ENCODE peak calls at places on chromosomes 12 and 14, in five cellular contexts. H is pancreas, N is adrenal gland, J is prostate gland, D is breast epithelium. Y is an unnamed sample. For H3K27me3, the result is how much of the 10 kb centered on the place peaks cover.

GRCh38 chr12:123938679-123939480 is 33.8 kb downstream of the CCDC92 start:
- DNase-seq in H (no peak), N (no peak), J (no peak), D (no peak), Y (peak)

GRCh38 chr12:92690601-92691000 is 12.2 kb upstream of the PLEKHG7 start:
- DNase-seq in H (no peak), N (no peak), J (no peak), D (no peak), Y (no peak)

GRCh38 chr12:82608706-82609105 is 78.0 kb upstream of the TMTC2 start:
- DNase-seq in H (no peak), N (no peak), J (no peak), D (no peak), Y (no peak)

GRCh38 chr12:76551482-76551888 is 8.1 kb downstream of the OSBPL8 start:
- DNase-seq in H (no peak), N (no peak), J (no peak), D (no peak), Y (no peak)

GRCh38 chr12:71947645-71948105 is 9.0 kb downstream of the TPH2 start:
- DNase-seq in H (peak), N (no peak), J (no peak), D (peak), Y (peak)

GRCh38 chr14:104389326-104390220 is 190.0 kb upstream of the C14orf180 start:
- DNase-seq in H (no peak), N (no peak), J (no peak), D (peak), Y (no peak)

GRCh38 chr12:108381793-108382436 is 42.8 kb upstream of the CMKLR1 start:
- DNase-seq in H (no peak), N (no peak), J (no peak), D (no peak), Y (peak)

GRCh38 chr14:75566321-75566720 is 12.1 kb upstream of the FLVCR2 start:
- DNase-seq in H (no peak), N (no peak), J (peak), D (peak), Y (no peak)

GRCh38 chr12:1797011-1797901 is 23.1 kb upstream of the LRTM2 start:
- DNase-seq in H (peak), N (peak), J (no peak), D (no peak), Y (no peak)

GRCh38 chr14:73393375-73393774 is 65.0 kb downstream of the NUMB start:
- DNase-seq in H (no peak), N (no peak), J (no peak), D (no peak), Y (no peak)

GRCh38 chr12:3600039-3600720 is 109.2 kb downstream of the PRMT8 start:
- DNase-seq in H (no peak), N (no peak), J (no peak), D (no peak), Y (no peak)

GRCh38 chr12:58710896-58711295 is 209.4 kb downstream of the LRIG3 start:
- DNase-seq in H (no peak), N (no peak), J (no peak), D (no peak), Y (no peak)

GRCh38 chr12:131159660-131160059 is 206.0 kb downstream of the ADGRD1 start:
- DNase-seq in H (no peak), N (no peak), J (no peak), D (no peak), Y (no peak)

GRCh38 chr14:99884834-99885648 is 91.8 kb downstream of the EML1 start:
- DNase-seq in H (no peak), N (peak), J (peak), D (no peak), Y (peak)

GRCh38 chr14:58227096-58227819 is 17.4 kb upstream of the PSMA3 start:
- DNase-seq in H (no peak), N (no peak), J (no peak), D (no peak), Y (no peak)

GRCh38 chr14:59332727-59333126 is 132.5 kb downstream of the GPR135 start:
- DNase-seq in H (no peak), N (no peak), J (no peak), D (no peak), Y (no peak)

GRCh38 chr14:24837280-24838046 is 203.5 kb upstream of the GZMB start:
- DNase-seq in H (no peak), N (no peak), J (no peak), D (no peak), Y (no peak)

GRCh38 chr12:57012600-57013465 is 3.5 kb downstream of the TAC3 start:
- DNase-seq in H (no peak), N (no peak), J (no peak), D (no peak), Y (no peak)

GRCh38 chr12:21456291-21456780 is 18.9 kb downstream of the PYROXD1 start:
- DNase-seq in H (no peak), N (no peak), J (no peak), D (no peak), Y (no peak)

GRCh38 chr12:78793982-78794381 is 70.6 kb upstream of the SYT1 start:
- DNase-seq in H (no peak), N (no peak), J (no peak), D (no peak), Y (no peak)

GRCh38 chr14:85516239-85517112 is 13.5 kb upstream of the FLRT2 start:
- DNase-seq in H (no peak), N (no peak), J (no peak), D (no peak), Y (no peak)

GRCh38 chr14:58026967-58027366 is 125.0 kb downstream of the ARMH4 start:
- DNase-seq in H (no peak), N (no peak), J (no peak), D (no peak), Y (no peak)

GRCh38 chr12:112361271-112361670 is 21.0 kb downstream of the HECTD4 start:
- DNase-seq in H (no peak), N (no peak), J (no peak), D (no peak), Y (no peak)

GRCh38 chr12:64794305-64794704 is 30.1 kb upstream of the TBC1D30 start:
- DNase-seq in H (no peak), N (no peak), J (no peak), D (no peak), Y (no peak)

GRCh38 chr12:28543021-28543890 is 353.0 kb downstream of the CCDC91 start:
- DNase-seq in H (no peak), N (no peak), J (no peak), D (no peak), Y (no peak)

GRCh38 chr12:30753233-30753632 is 1.5 kb downstream of the CAPRIN2 start:
- DNase-seq in H (no peak), N (no peak), J (no peak), D (no peak), Y (peak)

GRCh38 chr12:13471471-13471870 is 274.9 kb downstream of the EMP1 start:
- DNase-seq in H (no peak), N (no peak), J (no peak), D (no peak), Y (no peak)

GRCh38 chr12:13472690-13473089 is 276.2 kb downstream of the EMP1 start:
- DNase-seq in H (no peak), N (no peak), J (no peak), D (no peak), Y (no peak)

GRCh38 chr12:13478650-13479181 is 282.2 kb downstream of the EMP1 start:
- DNase-seq in H (no peak), N (no peak), J (no peak), D (no peak), Y (no peak)

GRCh38 chr12:13474381-13474780 is 277.9 kb downstream of the EMP1 start:
- DNase-seq in H (no peak), N (no peak), J (no peak), D (no peak), Y (no peak)
- H3K27me3 ChIP-seq in H (under half), N (under half), J (under half), D (under half), Y (under half)

DNA sequence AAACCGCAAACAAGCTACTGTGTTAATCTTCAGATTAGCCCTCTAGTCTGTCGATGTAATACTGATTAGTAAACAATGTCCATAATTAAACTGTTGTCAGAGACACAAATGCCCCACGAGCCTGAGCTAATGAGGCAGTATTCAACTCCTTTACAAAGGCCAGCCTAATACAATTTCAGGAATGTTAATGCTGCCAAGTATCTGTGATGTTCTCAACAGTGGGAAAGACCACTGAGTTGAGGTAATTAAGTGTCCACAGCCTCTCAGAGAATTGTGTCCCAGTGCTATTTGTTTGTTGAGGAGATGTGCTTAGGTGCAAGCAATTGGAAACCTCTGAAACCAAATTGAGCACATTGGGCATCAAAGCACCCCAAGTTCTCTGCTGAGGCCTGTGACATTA is 139.4 kb upstream of the CDKN3 start:
- DNase-seq in H (no peak), N (no peak), J (no peak), D (no peak), Y (no peak)
- H3K27me3 ChIP-seq in H (under half), N (under half), J (under half), D (under half), Y (under half)

GRCh38 chr14:56119221-56119967 is 1.2 kb downstream of the PELI2 start:
- DNase-seq in H (no peak), N (peak), J (peak), D (no peak), Y (peak)
- H3K27me3 ChIP-seq in H (under half), N (under half), J (under half), D (under half), Y (under half)

DNA sequence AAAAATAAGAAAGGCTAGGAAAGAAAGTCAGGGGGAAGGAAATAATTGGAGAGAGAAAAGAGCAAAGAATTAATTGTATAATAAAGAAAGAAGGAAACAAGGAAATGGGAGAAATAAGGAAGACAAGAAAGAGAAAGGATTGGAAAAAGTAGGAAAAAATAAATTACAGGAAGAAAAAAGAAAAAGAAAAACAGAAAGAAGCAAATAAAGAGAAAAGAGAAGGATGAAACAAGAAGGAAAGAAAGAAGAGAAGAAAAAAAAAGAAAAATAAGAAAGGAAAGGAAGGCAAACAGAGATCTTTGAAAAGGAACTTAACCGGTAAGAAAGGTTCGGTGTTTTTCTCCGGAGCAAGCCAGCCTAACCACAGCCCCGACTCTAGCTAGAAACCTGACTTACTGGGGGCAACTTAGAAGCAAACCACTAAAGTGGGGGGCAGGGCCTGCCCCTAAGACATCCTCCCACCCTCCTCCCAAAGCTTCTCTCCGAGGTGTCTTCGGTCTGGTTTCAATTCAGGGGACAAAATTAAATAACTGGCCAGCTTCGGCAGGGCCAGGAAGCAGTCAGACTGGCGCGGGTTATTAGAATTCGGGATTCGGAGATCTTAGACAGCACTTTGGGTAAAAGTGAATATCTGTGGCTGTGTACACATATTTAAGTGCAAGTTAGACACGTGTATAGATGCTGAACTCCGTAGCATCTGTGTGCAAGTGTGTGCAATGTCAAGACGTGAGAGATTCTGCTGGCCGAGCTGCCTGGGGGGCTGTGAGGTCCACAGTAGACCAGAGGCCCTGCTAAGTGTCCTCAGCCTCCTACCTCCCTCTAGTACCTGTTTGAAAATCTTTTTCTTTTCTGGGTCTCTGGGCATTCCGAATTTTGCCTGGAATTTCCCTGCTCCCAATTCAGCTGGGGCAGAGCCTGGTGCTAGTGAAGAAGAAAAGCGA is 4.2 kb upstream of the HOXC10 start:
- DNase-seq in H (no peak), N (no peak), J (no peak), D (no peak), Y (no peak)
- H3K27me3 ChIP-seq in H (half or more), N (half or more), J (half or more), D (under half), Y (under half)

GRCh38 chr12:5439788-5440300 is 7.9 kb downstream of the NTF3 start:
- DNase-seq in H (no peak), N (no peak), J (no peak), D (no peak), Y (no peak)
- H3K27me3 ChIP-seq in H (under half), N (under half), J (under half), D (under half), Y (under half)

GRCh38 chr12:132593521-132593920 is 16.9 kb downstream of the LRCOL1 start:
- DNase-seq in H (no peak), N (no peak), J (no peak), D (no peak), Y (no peak)

GRCh38 chr12:132591107-132591935 is 19.1 kb downstream of the LRCOL1 start:
- DNase-seq in H (no peak), N (no peak), J (no peak), D (no peak), Y (no peak)

GRCh38 chr12:132593071-132593470 is 17.3 kb downstream of the LRCOL1 start:
- DNase-seq in H (no peak), N (no peak), J (no peak), D (no peak), Y (no peak)

GRCh38 chr12:132593938-132594358 is 16.4 kb downstream of the LRCOL1 start:
- DNase-seq in H (peak), N (peak), J (peak), D (peak), Y (peak)

DNA sequence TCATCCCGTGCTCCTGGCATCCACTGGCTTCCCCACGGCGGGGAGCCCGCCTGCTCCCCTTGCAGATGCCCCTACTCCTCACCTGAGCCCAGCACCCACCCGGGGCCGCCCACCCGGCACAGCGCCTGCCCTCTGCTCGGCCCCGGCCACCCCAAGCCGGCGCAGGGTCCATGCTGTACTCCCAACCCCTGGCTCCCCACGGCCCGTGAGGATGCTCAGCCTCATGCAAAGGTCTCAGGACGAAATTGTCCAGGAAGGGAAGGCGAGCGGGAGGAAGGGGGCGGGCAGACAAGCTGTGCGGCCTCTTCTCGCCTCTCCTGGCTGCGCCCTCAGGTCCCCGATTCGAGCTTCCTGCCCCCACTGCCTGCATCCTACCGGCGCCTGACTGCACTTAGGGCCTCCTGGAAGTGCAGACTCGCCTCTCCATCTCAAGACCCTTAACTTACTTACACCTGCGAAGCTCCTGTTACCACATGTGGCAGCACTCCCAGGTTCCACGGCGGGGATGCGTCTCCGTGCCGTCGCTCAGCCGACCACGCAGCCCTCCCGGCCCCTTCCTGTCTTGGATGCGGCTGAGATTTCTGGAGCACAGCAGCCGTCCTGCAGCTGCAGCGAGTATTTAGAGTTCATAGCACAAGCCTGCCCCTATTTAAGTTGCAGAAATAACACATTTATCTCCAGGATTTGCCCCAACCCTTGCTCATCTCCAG is 18.0 kb downstream of the LRCOL1 start:
- DNase-seq in H (no peak), N (no peak), J (no peak), D (no peak), Y (no peak)
- H3K27me3 ChIP-seq in H (under half), N (under half), J (under half), D (under half), Y (under half)

Y was measured in Caco-2.